ENCODE peak calls at places on chromosomes 6 and 20, in eight cellular contexts. G is A172, X is NCI-H1417, N is AG10803, T is AG09319, L is substantia nigra, Q is ELR, S is progenitor cell of endocrine pancreas. E is an unnamed sample.

GRCh38 chr20:542777-543368 is 717 bp downstream of the CSNK2A1 start:
- DNase-seq in S (peak), T (no peak), X (peak), N (no peak), G (no peak), L (no peak), Q (peak), E (no peak)

GRCh38 chr20:40965671-40966070 is 63.0 kb upstream of the TOP1 start:
- DNase-seq in N (no peak), G (no peak), T (no peak), Q (no peak), S (no peak), X (no peak), L (no peak), E (no peak)

GRCh38 chr6:35166160-35166919 is 25.2 kb upstream of the TCP11 start:
- DNase-seq in T (no peak), L (no peak), X (peak), G (no peak), S (no peak), N (no peak), Q (no peak), E (no peak)

GRCh38 chr6:165698868-165699267 is 35.8 kb upstream of the PDE10A start:
- DNase-seq in Q (no peak), G (no peak), N (no peak), L (no peak), X (no peak), S (no peak), T (no peak), E (no peak)

GRCh38 chr6:109236140-109237081 is 141.1 kb downstream of the CEP57L1 start:
- DNase-seq in T (no peak), L (peak), X (peak), N (no peak), G (no peak), Q (no peak), S (peak), E (no peak)

GRCh38 chr20:54197621-54198604 is 10.0 kb upstream of the PFDN4 start:
- DNase-seq in Q (peak), T (peak), N (peak), G (peak), X (no peak), L (no peak), S (no peak), E (peak)

GRCh38 chr6:133291671-133292070 is 50.5 kb downstream of the EYA4 start:
- DNase-seq in T (no peak), G (no peak), N (no peak), S (no peak), X (no peak), Q (no peak), L (no peak), E (no peak)

GRCh38 chr6:2249126-2249525 is 3.7 kb upstream of the GMDS start:
- DNase-seq in G (no peak), Q (no peak), S (no peak), T (no peak), N (no peak), L (no peak), X (no peak), E (no peak)

GRCh38 chr6:26311012-26311384 is 54.0 kb upstream of the BTN3A2 start:
- DNase-seq in L (peak), X (peak), N (peak), T (no peak), Q (peak), S (no peak), G (peak), E (peak)

GRCh38 chr20:43895235-43895634 is 19.4 kb upstream of the TOX2 start:
- DNase-seq in L (no peak), T (no peak), G (no peak), N (peak), S (no peak), Q (peak), X (no peak), E (no peak)

GRCh38 chr6:150224820-150225219 is 82.0 kb downstream of the PPP1R14C start:
- DNase-seq in N (no peak), T (no peak), Q (no peak), X (no peak), S (no peak), L (no peak), G (no peak), E (no peak)

GRCh38 chr20:56689852-56690485 is 60.9 kb downstream of the TFAP2C start:
- DNase-seq in G (peak), S (no peak), L (no peak), T (no peak), N (peak), X (no peak), Q (peak), E (peak)

GRCh38 chr6:110488606-110489005 is 12.2 kb upstream of the SLC22A16 start:
- DNase-seq in Q (no peak), G (no peak), S (no peak), L (no peak), N (no peak), T (no peak), X (no peak), E (no peak)

GRCh38 chr20:47854687-47855212 is 69.5 kb upstream of the SULF2 start:
- DNase-seq in N (peak), L (no peak), S (no peak), Q (peak), G (peak), T (no peak), X (peak), E (peak)

GRCh38 chr20:5544702-5545101 is 205.5 kb upstream of the SHLD1 start:
- DNase-seq in X (no peak), S (no peak), L (no peak), G (no peak), Q (no peak), T (no peak), N (no peak), E (no peak)

GRCh38 chr20:38722708-38723068 is 1.6 kb upstream of the SLC32A1 start:
- DNase-seq in X (peak), N (no peak), Q (no peak), G (no peak), S (no peak), L (no peak), T (no peak), E (no peak)

GRCh38 chr6:1436334-1437306 is 47.2 kb downstream of the FOXF2 start:
- DNase-seq in N (peak), X (peak), G (peak), T (peak), L (no peak), Q (peak), S (peak), E (peak)

GRCh38 chr6:437042-437402 is 45.5 kb downstream of the IRF4 start:
- DNase-seq in Q (peak), X (no peak), N (no peak), G (peak), S (no peak), T (no peak), L (no peak), E (peak)

GRCh38 chr6:143513410-143513809 is 1.9 kb upstream of the FUCA2 start:
- DNase-seq in L (no peak), T (no peak), G (no peak), S (no peak), N (no peak), X (peak), Q (no peak), E (peak)

GRCh38 chr6:16572943-16573342 is 188.3 kb downstream of the ATXN1 start:
- DNase-seq in Q (no peak), X (no peak), N (no peak), L (no peak), G (no peak), S (no peak), T (no peak), E (no peak)

GRCh38 chr20:34538671-34539123 is 19.8 kb upstream of the MAP1LC3A start:
- DNase-seq in S (peak), T (peak), G (peak), N (peak), Q (peak), L (peak), X (peak), E (peak)

GRCh38 chr6:158849899-158850806 is 31.0 kb upstream of the EZR start:
- DNase-seq in X (peak), G (peak), L (no peak), T (no peak), N (peak), S (no peak), Q (peak), E (peak)

GRCh38 chr6:2531426-2532208 is 219.1 kb downstream of the MYLK4 start:
- DNase-seq in L (no peak), T (peak), S (no peak), Q (peak), X (no peak), N (peak), G (peak), E (peak)

GRCh38 chr20:37218431-37218830 is 39.1 kb upstream of the MROH8 start:
- DNase-seq in S (no peak), N (peak), T (no peak), X (no peak), Q (no peak), L (no peak), G (no peak), E (no peak)

GRCh38 chr6:41768545-41769308 is 11.0 kb downstream of the FRS3 start:
- DNase-seq in T (no peak), N (no peak), S (no peak), L (no peak), X (peak), Q (no peak), G (no peak), E (no peak)

GRCh38 chr6:4935486-4935885 is 68.4 kb downstream of the RPP40 start:
- DNase-seq in T (no peak), S (no peak), N (no peak), Q (no peak), X (no peak), L (no peak), G (no peak), E (no peak)

GRCh38 chr6:1832844-1833787 is 223.4 kb downstream of the FOXC1 start:
- DNase-seq in S (no peak), X (peak), T (no peak), G (no peak), N (peak), L (no peak), Q (no peak), E (peak)

GRCh38 chr6:27133281-27134227 is 113.9 kb upstream of the PRSS16 start:
- DNase-seq in Q (peak), S (peak), G (peak), T (no peak), N (peak), L (peak), X (peak), E (peak)

GRCh38 chr6:144395835-144396234 is 110.7 kb downstream of the UTRN start:
- DNase-seq in G (no peak), Q (no peak), N (no peak), S (no peak), T (no peak), X (no peak), L (no peak), E (no peak)

GRCh38 chr6:169079650-169080049 is 174.0 kb downstream of the THBS2 start:
- DNase-seq in L (no peak), G (no peak), T (no peak), N (no peak), X (no peak), S (no peak), Q (no peak), E (peak)

GRCh38 chr6:167684276-167685104 is 142.2 kb upstream of the AFDN start:
- DNase-seq in X (peak), T (no peak), Q (no peak), S (no peak), G (no peak), L (no peak), N (no peak), E (no peak)

GRCh38 chr6:73394577-73395354 is at the start of gene DDX43:
- DNase-seq in S (no peak), L (peak), T (peak), Q (no peak), G (no peak), X (no peak), N (peak), E (no peak)

E was measured in Daoy.